ENCODE peak calls at places on chromosome 21, in eight cellular contexts. S, Z, K, I, X, W, P and U are unnamed samples.

GRCh38 chr21:32442566-32443318 is 30.2 kb downstream of the EVA1C start:
- DNase-seq in P (no peak), S (no peak), K (no peak), W (no peak), I (no peak), X (no peak), Z (no peak), U (no peak)

GRCh38 chr21:24302400-24302799 is 1304.9 kb downstream of the MRPL39 start:
- DNase-seq in K (no peak), P (no peak), Z (no peak), S (no peak), W (no peak), I (no peak), X (no peak), U (no peak)

GRCh38 chr21:45318556-45319341 is 31.1 kb upstream of the POFUT2 start:
- DNase-seq in P (no peak), X (no peak), K (no peak), I (no peak), S (no peak), Z (no peak), W (no peak), U (peak)

GRCh38 chr21:45047257-45047656 is 27.1 kb upstream of the ADARB1 start:
- DNase-seq in P (no peak), K (no peak), W (no peak), Z (no peak), I (no peak), S (no peak), X (no peak), U (no peak)

GRCh38 chr21:37416914-37417313 is 50.3 kb downstream of the DYRK1A start:
- DNase-seq in S (no peak), P (no peak), I (no peak), W (no peak), Z (no peak), X (no peak), K (no peak), U (no peak)

GRCh38 chr21:16115461-16115860 is 385.7 kb downstream of the USP25 start:
- DNase-seq in P (no peak), X (no peak), S (no peak), K (no peak), W (no peak), Z (no peak), I (no peak), U (no peak)

GRCh38 chr21:23488245-23488644 is 2119.0 kb downstream of the MRPL39 start:
- DNase-seq in Z (no peak), I (no peak), W (no peak), K (no peak), S (no peak), X (no peak), P (no peak), U (no peak)

GRCh38 chr21:44395260-44395659 is 41.8 kb downstream of the TRPM2 start:
- DNase-seq in S (no peak), Z (no peak), P (no peak), X (peak), I (no peak), W (no peak), K (no peak), U (no peak)

GRCh38 chr21:32338209-32338921 is 39.7 kb downstream of the MRAP start:
- DNase-seq in W (no peak), S (no peak), P (no peak), X (no peak), Z (no peak), I (no peak), K (no peak), U (no peak)

GRCh38 chr21:32494946-32495703 is 82.6 kb downstream of the EVA1C start:
- DNase-seq in I (no peak), Z (no peak), K (no peak), W (no peak), S (peak), X (no peak), P (no peak), U (no peak)

GRCh38 chr21:15617968-15618367 is 111.8 kb upstream of the USP25 start:
- DNase-seq in W (no peak), S (no peak), I (no peak), X (no peak), K (no peak), Z (no peak), P (no peak), U (no peak)

GRCh38 chr21:45939521-45940045 is 42.0 kb upstream of the COL6A1 start:
- DNase-seq in S (no peak), P (no peak), K (no peak), I (no peak), Z (no peak), W (no peak), X (no peak), U (no peak)

GRCh38 chr21:43991447-43991991 is 20.6 kb upstream of the TRAPPC10 start:
- DNase-seq in W (no peak), I (no peak), P (no peak), X (no peak), K (no peak), S (no peak), Z (no peak), U (no peak)

GRCh38 chr21:32861871-32862270 is 90.3 kb upstream of the PAXBP1 start:
- DNase-seq in W (no peak), K (no peak), X (no peak), P (no peak), I (no peak), S (no peak), Z (peak), U (no peak)

GRCh38 chr21:45403133-45403824 is 1.7 kb upstream of the COL18A1 start:
- DNase-seq in K (no peak), S (no peak), P (no peak), I (no peak), Z (no peak), W (no peak), X (no peak), U (no peak)

GRCh38 chr21:25582888-25583287 is 24.4 kb downstream of the MRPL39 start:
- DNase-seq in I (no peak), W (no peak), P (no peak), Z (no peak), S (no peak), X (no peak), K (no peak), U (no peak)

GRCh38 chr21:28308516-28308915 is 684.2 kb downstream of the LTN1 start:
- DNase-seq in X (no peak), P (no peak), K (no peak), I (no peak), Z (no peak), S (no peak), W (no peak), U (no peak)

GRCh38 chr21:43923391-43923790 is 58.4 kb downstream of the AGPAT3 start:
- DNase-seq in Z (no peak), S (no peak), W (no peak), I (no peak), K (no peak), P (no peak), X (no peak), U (no peak)

GRCh38 chr21:43866233-43866632 is 1.2 kb downstream of the AGPAT3 start:
- DNase-seq in X (peak), I (no peak), K (peak), S (peak), W (no peak), Z (no peak), P (peak), U (no peak)

GRCh38 chr21:45615145-45615711 is 28.3 kb upstream of the PCBP3 start:
- DNase-seq in I (peak), P (peak), Z (no peak), W (no peak), K (no peak), S (no peak), X (peak), U (no peak)

GRCh38 chr21:43866659-43867331 is 1.8 kb downstream of the AGPAT3 start:
- DNase-seq in X (peak), Z (no peak), K (no peak), W (peak), S (peak), I (peak), P (peak), U (no peak)

GRCh38 chr21:44317241-44317782 is 17.5 kb downstream of the PFKL start:
- DNase-seq in X (no peak), S (no peak), P (no peak), I (no peak), Z (no peak), W (no peak), K (no peak), U (no peak)

GRCh38 chr21:28633803-28634572 is 358.7 kb downstream of the LTN1 start:
- DNase-seq in K (no peak), I (no peak), P (no peak), S (no peak), W (no peak), Z (no peak), X (no peak), U (no peak)

GRCh38 chr21:45551816-45552695 is 9.8 kb upstream of the SLC19A1 start:
- DNase-seq in S (no peak), Z (no peak), X (no peak), K (no peak), P (peak), I (no peak), W (no peak), U (no peak)

GRCh38 chr21:30839304-30839703 is 9.7 kb upstream of the KRTAP7-1 start:
- DNase-seq in I (no peak), P (no peak), W (no peak), S (no peak), X (no peak), Z (no peak), K (no peak), U (peak)

GRCh38 chr21:16455978-16456377 is 726.2 kb downstream of the USP25 start:
- DNase-seq in X (no peak), Z (no peak), W (no peak), K (no peak), S (no peak), I (no peak), P (peak), U (no peak)

GRCh38 chr21:32726742-32727477 is 903 bp downstream of the SYNJ1 start:
- DNase-seq in Z (no peak), K (peak), W (peak), P (no peak), S (no peak), I (no peak), X (peak), U (peak)

GRCh38 chr21:31874817-31875216 is 2.0 kb downstream of the HUNK start:
- DNase-seq in S (no peak), W (no peak), I (no peak), K (no peak), P (no peak), X (no peak), Z (no peak), U (no peak)

GRCh38 chr21:44527156-44527982 is 12.6 kb downstream of the KRTAP10-1 start:
- DNase-seq in W (no peak), K (no peak), P (peak), X (no peak), S (no peak), Z (no peak), I (no peak), U (no peak)

GRCh38 chr21:31911138-31911907 is 38.5 kb downstream of the HUNK start:
- DNase-seq in K (no peak), S (no peak), Z (no peak), P (no peak), I (no peak), X (no peak), W (no peak), U (no peak)

GRCh38 chr21:46120301-46121285 is 22.7 kb downstream of the COL6A2 start:
- DNase-seq in I (no peak), K (no peak), Z (no peak), X (no peak), W (no peak), P (peak), S (no peak), U (no peak)

GRCh38 chr21:37098756-37099155 is 25.7 kb downstream of the TTC3 start:
- DNase-seq in Z (no peak), S (no peak), K (no peak), X (no peak), P (no peak), I (no peak), W (no peak), U (no peak)

GRCh38 chr21:31316488-31317169 is 27.4 kb downstream of the TIAM1 start:
- DNase-seq in X (no peak), W (no peak), Z (no peak), I (no peak), K (no peak), P (no peak), S (no peak), U (no peak)

GRCh38 chr21:45303111-45303615 is 15.5 kb upstream of the POFUT2 start:
- DNase-seq in I (no peak), S (no peak), K (no peak), P (peak), Z (no peak), W (no peak), X (no peak), U (no peak)

GRCh38 chr21:15064576-15065380 is at the start of gene NRIP1:
- DNase-seq in I (peak), X (peak), Z (peak), K (peak), P (peak), S (peak), W (peak), U (peak)

DNA sequence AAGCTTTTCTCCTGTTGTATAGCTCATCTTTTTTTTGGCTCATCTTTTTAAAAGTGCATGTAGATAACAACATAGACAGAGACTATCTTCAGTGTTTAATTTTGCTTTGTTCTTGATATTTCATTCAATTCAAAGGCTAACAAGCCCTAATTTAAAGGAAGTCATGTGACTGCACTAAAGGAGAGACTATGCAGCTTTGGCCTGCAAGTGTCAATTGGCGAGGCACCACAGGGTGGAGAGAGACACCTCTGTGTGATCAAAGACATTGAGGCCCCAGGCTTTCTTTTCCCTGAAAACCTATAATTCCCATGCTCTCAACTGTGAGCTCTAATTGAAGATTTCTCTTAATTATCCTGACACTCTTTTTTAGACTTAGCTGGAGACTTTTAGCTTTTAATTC is 53.6 kb downstream of the CHODL start:
- DNase-seq in S (no peak), X (no peak), I (no peak), W (no peak), K (no peak), P (no peak), Z (no peak), U (no peak)
- TF ChIP-seq CTCF in S (no peak), X (no peak), I (no peak), W (no peak), K (no peak), P (no peak), Z (no peak), U (no peak)

DNA sequence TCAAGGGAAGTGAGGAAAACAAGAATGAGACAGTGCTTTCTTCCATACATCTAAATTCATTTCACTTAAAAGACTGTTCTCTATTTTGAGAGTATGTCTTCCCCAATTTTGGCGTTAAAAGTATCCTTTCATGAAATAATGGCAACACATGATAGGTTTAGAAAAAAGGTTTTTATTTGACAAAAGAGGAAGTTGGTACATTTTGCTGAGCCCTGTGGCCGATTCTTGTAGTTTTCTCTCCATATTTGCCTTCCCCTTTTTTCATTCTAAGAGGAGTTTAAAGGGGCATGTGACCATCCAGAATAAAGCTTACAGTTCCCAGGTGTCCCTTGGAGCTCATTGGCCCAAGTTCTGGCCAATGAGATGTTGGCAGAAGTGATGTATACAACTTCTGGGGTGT is 140.4 kb upstream of the KCNE2 start:
- DNase-seq in P (no peak), W (no peak), K (no peak), I (no peak), Z (no peak), S (no peak), X (no peak), U (no peak)
- TF ChIP-seq CTCF in P (no peak), W (no peak), K (no peak), I (no peak), Z (no peak), S (no peak), X (no peak), U (no peak)

GRCh38 chr21:38699048-38699447 is 106.7 kb upstream of the ETS2 start:
- DNase-seq in Z (no peak), X (no peak), K (no peak), S (no peak), P (no peak), I (no peak), W (no peak), U (no peak)
- TF ChIP-seq CTCF in Z (peak), X (no peak), K (no peak), S (no peak), P (no peak), I (no peak), W (no peak), U (no peak)

DNA sequence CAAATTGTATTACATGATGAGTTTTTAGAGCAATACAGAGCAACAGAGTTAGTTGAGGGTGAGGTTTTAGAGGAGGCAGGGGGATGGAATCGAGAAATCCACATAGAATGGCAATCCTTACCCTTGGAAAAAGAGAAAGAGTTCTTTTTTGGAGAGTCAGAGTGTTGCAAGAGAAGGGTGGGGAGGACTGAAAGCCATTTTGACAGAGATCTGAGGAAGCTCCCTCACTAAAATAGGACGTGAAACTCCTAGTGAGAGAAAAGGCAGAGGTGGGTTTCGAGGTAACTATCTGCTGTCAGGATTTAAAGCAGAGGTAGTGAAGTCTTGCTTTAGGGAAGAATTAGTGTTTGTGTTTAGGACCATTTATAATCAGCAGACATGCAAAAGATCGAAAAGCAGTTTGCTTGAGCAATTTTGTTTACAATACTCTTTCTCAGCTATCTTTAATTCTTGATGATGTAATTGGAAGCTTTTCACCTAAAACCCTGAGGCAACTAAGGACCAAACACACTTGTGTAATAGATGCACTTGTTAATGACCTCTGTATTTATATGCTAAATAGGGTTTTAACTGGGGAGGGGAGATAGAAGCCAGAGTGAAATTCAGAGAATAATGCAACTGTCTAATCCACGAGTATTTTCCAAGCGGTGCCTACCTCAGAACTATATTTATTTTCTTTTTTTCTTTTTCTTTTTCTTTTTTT is 20.0 kb downstream of the ADAMTS5 start:
- DNase-seq in I (no peak), P (no peak), X (no peak), K (no peak), W (no peak), S (no peak), Z (no peak), U (no peak)
- TF ChIP-seq CTCF in I (no peak), P (no peak), X (no peak), K (no peak), W (no peak), S (no peak), Z (no peak), U (no peak)

GRCh38 chr21:42782723-42783247 is 96.6 kb downstream of the WDR4 start:
- DNase-seq in X (no peak), S (no peak), Z (no peak), W (no peak), I (no peak), P (no peak), K (no peak), U (no peak)
- TF ChIP-seq CTCF in X (no peak), S (no peak), Z (no peak), W (no peak), I (no peak), P (no peak), K (no peak), U (no peak)

DNA sequence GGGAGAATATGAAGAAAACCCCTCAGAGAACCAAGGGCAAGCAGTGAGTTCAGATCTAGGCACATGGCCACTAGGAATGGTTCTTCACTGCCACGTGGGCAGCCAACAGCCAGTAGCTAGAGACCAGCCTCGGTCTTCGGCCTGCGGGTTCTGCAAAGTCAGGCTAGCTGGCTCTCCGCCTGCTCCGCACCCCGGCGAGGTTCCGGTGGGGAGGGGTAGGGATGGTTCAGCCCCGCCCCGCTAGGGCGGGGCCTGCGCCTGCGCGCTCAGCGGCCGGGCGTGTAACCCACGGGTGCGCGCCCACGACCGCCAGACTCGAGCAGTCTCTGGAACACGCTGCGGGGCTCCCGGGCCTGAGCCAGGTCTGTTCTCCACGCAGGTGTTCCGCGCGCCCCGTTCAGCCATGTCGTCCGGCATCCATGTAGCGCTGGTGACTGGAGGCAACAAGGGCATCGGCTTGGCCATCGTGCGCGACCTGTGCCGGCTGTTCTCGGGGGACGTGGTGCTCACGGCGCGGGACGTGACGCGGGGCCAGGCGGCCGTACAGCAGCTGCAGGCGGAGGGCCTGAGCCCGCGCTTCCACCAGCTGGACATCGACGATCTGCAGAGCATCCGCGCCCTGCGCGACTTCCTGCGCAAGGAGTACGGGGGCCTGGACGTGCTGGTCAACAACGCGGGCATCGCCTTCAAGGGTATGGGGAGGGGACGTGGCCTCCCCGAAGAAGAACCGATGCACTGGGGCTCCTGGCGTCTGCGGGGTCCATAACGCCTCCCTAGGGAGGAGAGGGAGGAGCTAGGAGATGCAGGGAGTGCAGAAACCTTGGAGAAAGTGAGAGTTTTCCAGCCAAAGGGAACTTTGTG is at the start of gene CBR1:
- DNase-seq in W (peak), Z (peak), I (peak), P (peak), K (peak), X (peak), S (peak), U (no peak)
- TF ChIP-seq CTCF in W (no peak), Z (no peak), I (no peak), P (no peak), K (peak), X (no peak), S (no peak), U (no peak)

DNA sequence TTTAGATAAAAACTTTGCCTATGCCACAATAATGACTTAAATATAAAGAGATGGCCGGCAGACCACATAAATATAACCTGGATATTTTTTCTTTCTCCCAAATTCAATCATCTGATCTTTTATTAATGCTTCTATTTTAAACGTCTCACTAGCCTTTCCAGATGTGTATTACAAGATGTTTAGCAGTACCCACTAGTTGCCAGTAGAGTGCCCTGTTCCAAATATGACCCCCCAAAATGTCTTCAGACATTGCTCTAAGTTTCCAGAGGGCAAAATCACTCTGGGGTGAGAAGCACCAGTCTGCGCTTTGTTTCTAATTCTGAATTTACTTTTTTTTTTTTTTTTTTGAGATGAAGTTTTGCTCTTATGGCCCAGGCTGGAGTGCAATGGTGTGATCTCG is 268.1 kb downstream of the GRIK1 start:
- DNase-seq in X (no peak), P (no peak), Z (no peak), I (no peak), S (no peak), W (no peak), K (no peak), U (no peak)
- TF ChIP-seq CTCF in X (no peak), P (no peak), Z (no peak), I (no peak), S (no peak), W (no peak), K (no peak), U (no peak)

GRCh38 chr21:41379901-41380300 is 18.1 kb downstream of the MX2 start:
- DNase-seq in K (no peak), S (no peak), W (no peak), X (no peak), I (no peak), P (no peak), Z (no peak), U (no peak)
- TF ChIP-seq CTCF in K (no peak), S (no peak), W (no peak), X (no peak), I (no peak), P (no peak), Z (no peak), U (no peak)